ENCODE peak calls at places on chromosomes 6 and 20, in eight cellular contexts. I, Z, X, H, G, C, R and V are unnamed samples.

GRCh38 chr6:34145161-34146020 is 496 bp downstream of the GRM4 start:
- DNase-seq in I (no peak), Z (no peak), X (no peak), H (peak), G (peak), C (no peak), R (peak), V (no peak)

GRCh38 chr6:100116409-100117194 is 122.6 kb upstream of the MCHR2 start:
- DNase-seq in I (peak), Z (no peak), X (no peak), H (no peak), G (no peak), C (peak), R (no peak), V (no peak)

GRCh38 chr6:66183982-66184555 is 477.0 kb upstream of the EYS start:
- DNase-seq in I (no peak), Z (no peak), X (no peak), H (no peak), G (no peak), C (no peak), R (no peak), V (no peak)

GRCh38 chr6:9581155-9581554 is 833.7 kb downstream of the TFAP2A start:
- DNase-seq in I (no peak), Z (no peak), X (no peak), H (no peak), G (no peak), C (no peak), R (no peak), V (no peak)

GRCh38 chr6:30213654-30213998 is 420 bp upstream of the TRIM26 start:
- DNase-seq in I (no peak), Z (peak), X (no peak), H (no peak), G (no peak), C (no peak), R (no peak), V (no peak)

GRCh38 chr6:169604076-169604475 is 97.8 kb downstream of the WDR27 start:
- DNase-seq in I (no peak), Z (no peak), X (no peak), H (no peak), G (no peak), C (no peak), R (no peak), V (no peak)

GRCh38 chr6:13624871-13625288 is 9.7 kb downstream of the NOL7 start:
- DNase-seq in I (peak), Z (no peak), X (no peak), H (no peak), G (no peak), C (no peak), R (no peak), V (no peak)

GRCh38 chr6:26660096-26660425 is 515 bp upstream of the ZNF322 start:
- DNase-seq in I (peak), Z (no peak), X (no peak), H (no peak), G (no peak), C (no peak), R (no peak), V (no peak)

GRCh38 chr6:116277124-116277523 is 2.6 kb downstream of the TSPYL1 start:
- DNase-seq in I (no peak), Z (no peak), X (no peak), H (no peak), G (no peak), C (no peak), R (no peak), V (no peak)

GRCh38 chr6:79608334-79609224 is 22.6 kb upstream of the SH3BGRL2 start:
- DNase-seq in I (no peak), Z (no peak), X (peak), H (no peak), G (no peak), C (peak), R (no peak), V (no peak)

GRCh38 chr20:59308493-59309201 is 8.2 kb downstream of the EDN3 start:
- DNase-seq in I (peak), Z (no peak), X (peak), H (no peak), G (no peak), C (peak), R (no peak), V (no peak)

GRCh38 chr20:6704132-6704861 is 63.2 kb upstream of the BMP2 start:
- DNase-seq in I (peak), Z (no peak), X (peak), H (no peak), G (no peak), C (peak), R (no peak), V (no peak)

GRCh38 chr6:36979343-36979742 is 6.7 kb downstream of the MTCH1 start:
- DNase-seq in I (no peak), Z (no peak), X (peak), H (peak), G (peak), C (peak), R (no peak), V (no peak)

GRCh38 chr20:21548390-21549035 is 34.6 kb upstream of the NKX2-2 start:
- DNase-seq in I (no peak), Z (no peak), X (no peak), H (no peak), G (no peak), C (no peak), R (no peak), V (no peak)

GRCh38 chr6:109347779-109348178 is 34.5 kb downstream of the CD164 start:
- DNase-seq in I (no peak), Z (no peak), X (no peak), H (no peak), G (no peak), C (peak), R (no peak), V (no peak)

GRCh38 chr6:169204167-169204566 is 49.5 kb downstream of the THBS2 start:
- DNase-seq in I (no peak), Z (no peak), X (no peak), H (no peak), G (no peak), C (no peak), R (no peak), V (no peak)

GRCh38 chr6:52514514-52514913 is 62.3 kb downstream of the TRAM2 start:
- DNase-seq in I (no peak), Z (peak), X (no peak), H (peak), G (peak), C (no peak), R (no peak), V (peak)

GRCh38 chr6:125858427-125859320 is 67.9 kb downstream of the NCOA7 start:
- DNase-seq in I (peak), Z (no peak), X (peak), H (peak), G (no peak), C (peak), R (no peak), V (no peak)

GRCh38 chr6:96089173-96089572 is 73.4 kb downstream of the FUT9 start:
- DNase-seq in I (no peak), Z (no peak), X (peak), H (no peak), G (no peak), C (no peak), R (no peak), V (no peak)

GRCh38 chr20:10060223-10060622 is 25.4 kb downstream of the ANKEF1 start:
- DNase-seq in I (no peak), Z (no peak), X (no peak), H (no peak), G (no peak), C (no peak), R (no peak), V (no peak)

GRCh38 chr6:19851273-19852089 is 14.3 kb downstream of the ID4 start:
- DNase-seq in I (peak), Z (no peak), X (no peak), H (no peak), G (no peak), C (peak), R (no peak), V (no peak)

GRCh38 chr6:7993952-7994351 is 70.2 kb downstream of the BLOC1S5 start:
- DNase-seq in I (no peak), Z (no peak), X (no peak), H (no peak), G (no peak), C (no peak), R (no peak), V (no peak)

GRCh38 chr6:169589293-169589692 is 112.5 kb downstream of the WDR27 start:
- DNase-seq in I (no peak), Z (no peak), X (no peak), H (no peak), G (no peak), C (peak), R (no peak), V (no peak)

GRCh38 chr6:2560140-2560818 is 190.4 kb downstream of the MYLK4 start:
- DNase-seq in I (no peak), Z (no peak), X (no peak), H (no peak), G (no peak), C (no peak), R (no peak), V (no peak)

GRCh38 chr6:3746696-3747095 is 4.8 kb downstream of the PXDC1 start:
- DNase-seq in I (no peak), Z (no peak), X (no peak), H (no peak), G (no peak), C (no peak), R (no peak), V (peak)

GRCh38 chr6:42443312-42444075 is 8.2 kb downstream of the TRERF1 start:
- DNase-seq in I (no peak), Z (no peak), X (no peak), H (no peak), G (no peak), C (no peak), R (no peak), V (no peak)

GRCh38 chr20:10551732-10552724 is 116.9 kb downstream of the SLX4IP start:
- DNase-seq in I (no peak), Z (no peak), X (no peak), H (no peak), G (no peak), C (no peak), R (no peak), V (no peak)

GRCh38 chr6:168138436-168138835 is 59.4 kb upstream of the FRMD1 start:
- DNase-seq in I (no peak), Z (no peak), X (no peak), H (peak), G (no peak), C (no peak), R (no peak), V (no peak)

GRCh38 chr6:7615611-7616383 is 25.8 kb downstream of the SNRNP48 start:
- DNase-seq in I (peak), Z (no peak), X (peak), H (no peak), G (no peak), C (peak), R (no peak), V (no peak)

GRCh38 chr6:161676566-161676965 is 402.7 kb upstream of the AGPAT4 start:
- DNase-seq in I (no peak), Z (no peak), X (no peak), H (no peak), G (no peak), C (no peak), R (no peak), V (no peak)

GRCh38 chr6:135451617-135452190 is 45.8 kb downstream of the AHI1 start:
- DNase-seq in I (no peak), Z (no peak), X (no peak), H (no peak), G (no peak), C (no peak), R (no peak), V (no peak)

GRCh38 chr6:82612475-82612874 is 248.9 kb downstream of the TPBG start:
- DNase-seq in I (no peak), Z (no peak), X (no peak), H (no peak), G (no peak), C (no peak), R (no peak), V (no peak)

GRCh38 chr6:23181301-23182110 is 612.1 kb downstream of the HDGFL1 start:
- DNase-seq in I (no peak), Z (no peak), X (no peak), H (no peak), G (no peak), C (no peak), R (peak), V (no peak)

GRCh38 chr6:88577461-88577860 is 386.0 kb downstream of the RNGTT start:
- DNase-seq in I (no peak), Z (no peak), X (no peak), H (no peak), G (no peak), C (no peak), R (no peak), V (no peak)

GRCh38 chr6:140871911-140872310 is 1260.8 kb upstream of the GJE1 start:
- DNase-seq in I (no peak), Z (no peak), X (no peak), H (no peak), G (no peak), C (no peak), R (no peak), V (no peak)
- TF ChIP-seq EP300 in I (no peak), Z (no peak), X (no peak), H (no peak), G (no peak), C (no peak), R (no peak), V (no peak)

GRCh38 chr20:33501000-33501399 is 11.1 kb downstream of the CBFA2T2 start:
- DNase-seq in I (no peak), Z (no peak), X (no peak), H (no peak), G (no peak), C (no peak), R (no peak), V (no peak)

GRCh38 chr20:33503564-33503963 is 13.7 kb downstream of the CBFA2T2 start:
- DNase-seq in I (no peak), Z (no peak), X (no peak), H (no peak), G (no peak), C (no peak), R (no peak), V (no peak)

DNA sequence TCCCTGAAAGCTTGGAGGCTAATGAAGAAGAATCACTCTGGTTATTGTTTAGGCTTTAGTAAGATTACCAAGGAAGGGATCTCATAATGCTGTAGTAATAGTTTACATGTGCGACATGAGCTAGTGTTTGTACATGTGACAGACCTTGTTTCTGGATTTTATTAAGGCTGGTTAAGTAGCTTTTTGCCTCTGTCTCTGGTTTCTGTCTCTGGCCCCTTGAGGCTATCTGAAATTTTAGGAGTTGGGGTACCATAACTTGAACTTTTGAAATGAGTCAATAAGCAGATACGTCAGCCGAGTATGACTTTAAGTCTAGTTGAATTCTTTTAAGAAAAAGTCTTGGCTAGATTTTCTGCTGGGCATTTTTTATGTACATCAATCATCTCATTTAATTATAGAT is 9.5 kb downstream of the CBFA2T2 start:
- DNase-seq in I (no peak), Z (no peak), X (no peak), H (no peak), G (no peak), C (no peak), R (no peak), V (no peak)
- TF ChIP-seq EP300 in I (no peak), Z (no peak), X (no peak), H (no peak), G (no peak), C (no peak), R (no peak), V (no peak)

DNA sequence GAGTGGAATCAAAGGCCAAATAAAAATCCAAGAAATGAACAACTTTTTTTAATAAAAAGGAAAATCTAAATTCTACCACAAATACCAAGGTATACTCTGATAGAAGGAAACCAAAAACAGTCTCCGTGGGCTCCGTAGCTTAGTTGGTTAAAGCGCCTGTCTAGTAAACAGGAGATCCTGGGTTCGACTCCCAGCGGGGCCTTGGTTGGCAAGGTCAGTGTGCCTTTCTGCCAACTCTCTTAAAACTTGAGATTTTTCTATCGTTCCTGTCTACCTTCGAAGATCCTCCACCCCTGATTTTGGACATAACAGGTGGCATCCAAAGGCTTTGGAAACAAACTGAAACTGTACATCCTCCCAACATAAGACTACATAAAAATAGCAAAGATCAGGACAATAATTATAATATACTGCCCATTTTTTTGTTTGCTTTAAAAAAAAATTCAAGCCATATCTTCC is 197.9 kb downstream of the TRIM27 start:
- DNase-seq in I (no peak), Z (no peak), X (no peak), H (no peak), G (no peak), C (no peak), R (no peak), V (no peak)
- TF ChIP-seq EP300 in I (no peak), Z (no peak), X (no peak), H (no peak), G (no peak), C (no peak), R (no peak), V (no peak)

GRCh38 chr6:122798099-122798641 is 9.1 kb downstream of the SMPDL3A start:
- DNase-seq in I (peak), Z (no peak), X (peak), H (no peak), G (no peak), C (peak), R (no peak), V (no peak)
- TF ChIP-seq EP300 in I (no peak), Z (no peak), X (no peak), H (no peak), G (no peak), C (no peak), R (no peak), V (no peak)

DNA sequence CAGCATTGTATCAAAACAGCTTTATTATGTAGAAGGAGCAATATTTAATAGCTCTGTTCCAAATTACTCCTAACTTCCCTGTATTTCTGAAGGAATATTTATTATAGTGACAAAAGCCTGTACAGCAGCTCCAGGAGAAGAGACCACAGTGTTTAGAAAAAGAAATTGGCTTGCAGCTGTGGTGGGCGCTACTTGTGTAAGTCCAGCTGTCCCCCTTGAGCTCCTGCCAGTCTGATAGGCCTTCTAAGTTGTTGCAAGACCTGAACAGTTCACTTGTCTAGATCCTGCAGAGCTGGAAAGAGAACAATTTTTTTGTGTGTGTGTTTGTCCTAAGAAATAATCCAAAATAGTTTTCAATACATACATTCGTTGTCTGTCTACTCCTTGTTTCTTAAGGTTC is 86.6 kb downstream of the JARID2 start:
- DNase-seq in I (no peak), Z (no peak), X (no peak), H (no peak), G (no peak), C (no peak), R (no peak), V (no peak)
- TF ChIP-seq EP300 in I (no peak), Z (no peak), X (no peak), H (no peak), G (no peak), C (no peak), R (no peak), V (no peak)

GRCh38 chr6:134240664-134241431 is 77.1 kb downstream of the SGK1 start:
- DNase-seq in I (no peak), Z (peak), X (peak), H (peak), G (no peak), C (peak), R (no peak), V (peak)
- TF ChIP-seq EP300 in I (no peak), Z (peak), X (no peak), H (no peak), G (no peak), C (no peak), R (no peak), V (no peak)

GRCh38 chr20:46411637-46412036 is 5.2 kb upstream of the ELMO2 start:
- DNase-seq in I (no peak), Z (no peak), X (no peak), H (no peak), G (no peak), C (no peak), R (no peak), V (no peak)

GRCh38 chr20:46419882-46420281 is 13.5 kb upstream of the ELMO2 start:
- DNase-seq in I (no peak), Z (no peak), X (no peak), H (no peak), G (no peak), C (no peak), R (no peak), V (no peak)

GRCh38 chr20:46414608-46415007 is 8.2 kb upstream of the ELMO2 start:
- DNase-seq in I (no peak), Z (no peak), X (no peak), H (no peak), G (no peak), C (no peak), R (no peak), V (no peak)

DNA sequence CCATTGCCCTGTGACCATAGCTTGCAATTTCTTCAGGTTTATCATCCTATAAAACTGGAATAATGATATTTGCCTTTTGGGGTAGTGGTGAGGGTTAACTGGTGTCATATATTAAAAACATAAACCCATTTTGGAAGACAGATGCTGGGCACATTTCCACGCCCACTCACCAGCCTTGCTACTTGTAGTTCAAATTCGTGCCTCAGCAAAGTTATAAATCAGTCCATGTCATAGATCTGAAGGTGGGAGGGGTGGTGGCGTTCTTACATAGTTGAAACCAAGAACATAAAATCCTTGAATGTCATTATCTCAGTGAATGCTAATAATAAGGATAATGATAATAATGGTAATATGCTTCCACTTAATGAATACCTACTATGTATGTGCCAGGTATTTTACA is 9.4 kb upstream of the ELMO2 start:
- DNase-seq in I (no peak), Z (no peak), X (no peak), H (no peak), G (no peak), C (no peak), R (no peak), V (no peak)
- TF ChIP-seq EP300 in I (no peak), Z (no peak), X (no peak), H (no peak), G (no peak), C (no peak), R (no peak), V (no peak)

GRCh38 chr6:98324406-98324930 is 509.9 kb upstream of the POU3F2 start:
- DNase-seq in I (no peak), Z (no peak), X (no peak), H (no peak), G (no peak), C (no peak), R (no peak), V (no peak)
- TF ChIP-seq EP300 in I (no peak), Z (no peak), X (no peak), H (no peak), G (no peak), C (no peak), R (no peak), V (no peak)

DNA sequence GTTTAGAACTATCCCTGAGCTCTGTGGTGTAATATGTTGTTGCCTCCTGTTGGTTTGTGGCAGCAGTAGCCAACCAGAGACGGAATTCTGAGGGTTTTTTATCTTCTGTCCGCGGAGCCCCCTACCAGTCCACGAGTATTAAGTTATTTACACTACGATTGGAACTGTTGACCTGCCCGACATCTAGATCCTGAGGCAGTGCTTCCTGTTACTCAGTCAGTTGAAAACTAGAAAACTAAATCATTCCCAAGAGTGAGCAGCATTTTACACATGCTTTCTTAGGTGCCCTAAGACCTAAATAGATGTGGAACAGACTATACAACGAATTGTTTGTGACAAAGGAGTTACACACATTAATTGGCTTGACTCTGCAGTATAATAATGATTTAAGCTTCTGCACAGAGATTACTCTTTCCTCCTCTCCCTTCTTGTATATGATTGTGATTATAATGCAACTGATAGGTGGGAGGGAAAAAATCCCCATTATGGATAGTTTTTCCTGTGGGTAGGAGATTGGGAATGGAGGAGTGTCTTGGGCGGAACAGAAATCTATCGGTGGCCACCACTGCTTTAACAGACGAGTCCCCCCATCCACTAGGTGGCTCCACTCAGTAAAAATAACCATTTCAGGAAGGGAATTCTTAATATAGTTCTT is 1.7 kb downstream of the LOC128125822 start:
- DNase-seq in I (no peak), Z (no peak), X (peak), H (no peak), G (no peak), C (peak), R (no peak), V (no peak)
- TF ChIP-seq EP300 in I (no peak), Z (no peak), X (no peak), H (no peak), G (no peak), C (no peak), R (no peak), V (no peak)